ENCODE peak calls at places on chromosomes 2 and 18, in seven cellular contexts. F is breast epithelium, X is NCI-H2029, R is RWPE2, D is neuronal stem cell, I is cardiac muscle cell, K is RKO. V is an unnamed sample.

GRCh38 chr18:7334973-7335568 is 104.2 kb downstream of the LRRC30 start:
- DNase-seq in R (no peak), X (no peak), K (no peak), D (no peak), I (no peak), F (no peak), V (no peak)

GRCh38 chr2:101368371-101368770 is 18.9 kb downstream of the CREG2 start:
- DNase-seq in F (no peak), R (no peak), X (no peak), K (no peak), D (no peak), I (no peak), V (no peak)

GRCh38 chr2:149152597-149152996 is 114.1 kb downstream of the LYPD6B start:
- DNase-seq in I (no peak), F (no peak), X (no peak), R (no peak), K (no peak), D (no peak), V (no peak)

GRCh38 chr2:221911890-221912289 is 339.8 kb upstream of the EPHA4 start:
- DNase-seq in X (no peak), I (no peak), D (peak), F (no peak), R (no peak), K (no peak), V (no peak)

GRCh38 chr2:10120938-10121574 is 1.5 kb upstream of the RRM2 start:
- DNase-seq in X (no peak), R (no peak), K (peak), F (no peak), D (no peak), I (peak), V (peak)

GRCh38 chr2:180367831-180368230 is 360.7 kb upstream of the CWC22 start:
- DNase-seq in K (no peak), I (peak), D (no peak), R (no peak), F (no peak), X (peak), V (no peak)

GRCh38 chr18:30177056-30177455 is 865.5 kb downstream of the DSC3 start:
- DNase-seq in K (no peak), X (no peak), D (no peak), R (no peak), I (peak), F (no peak), V (no peak)

GRCh38 chr2:113208995-113209868 is 35.5 kb downstream of the PSD4 start:
- DNase-seq in I (no peak), D (no peak), X (no peak), K (no peak), R (no peak), F (no peak), V (peak)

GRCh38 chr2:188773075-188773474 is 201.1 kb upstream of the COL3A1 start:
- DNase-seq in I (peak), K (no peak), D (no peak), F (no peak), R (no peak), X (peak), V (no peak)

GRCh38 chr2:21424375-21424774 is 300.6 kb downstream of the TDRD15 start:
- DNase-seq in K (no peak), X (no peak), R (no peak), I (no peak), D (no peak), F (no peak), V (no peak)

GRCh38 chr2:147782521-147782920 is 62.3 kb upstream of the ACVR2A start:
- DNase-seq in K (peak), X (peak), D (no peak), F (no peak), I (peak), R (no peak), V (no peak)

GRCh38 chr2:178962805-178963433 is 87.0 kb downstream of the CCDC141 start:
- DNase-seq in K (no peak), X (no peak), R (no peak), I (no peak), D (no peak), F (no peak), V (no peak)

GRCh38 chr2:231680284-231680991 is 27.9 kb upstream of the PTMA start:
- DNase-seq in K (peak), D (no peak), F (peak), R (no peak), I (no peak), X (peak), V (no peak)

GRCh38 chr2:19717446-19717845 is 184.3 kb downstream of the TTC32 start:
- DNase-seq in K (no peak), F (no peak), X (no peak), I (no peak), R (no peak), D (no peak), V (no peak)

GRCh38 chr2:242054406-242054805 is 184.9 kb downstream of the RTP5 start:
- DNase-seq in I (no peak), X (no peak), F (no peak), R (no peak), D (no peak), K (no peak), V (no peak)

V was measured in SJCRH30.